ENCODE peak calls at places on chromosomes 7 and 10, in eight cellular contexts. O is colonic mucosa, K is tibial nerve, X is lower lobe of right lung, D is endothelial cell of umbilical vein, J is tibial artery, W is left ventricle myocardium inferior, G is GM12878. E is an unnamed sample.

GRCh38 chr10:43377393-43377883 is 6.0 kb downstream of the FXYD4 start:
- DNase-seq in G (no peak), K (no peak), D (no peak), X (peak; percentile 61), O (no peak), J (no peak), W (no peak), E (no peak)

GRCh38 chr10:76115471-76116155 is 684.2 kb downstream of the LRMDA start:
- DNase-seq in G (no peak), W (no peak), D (no peak), O (no peak), K (no peak), J (no peak), X (no peak), E (no peak)

GRCh38 chr10:93468532-93469213 is 13.5 kb downstream of the MYOF start:
- DNase-seq in J (no peak), W (no peak), D (peak; percentile 91), G (no peak), X (no peak), K (no peak), O (no peak), E (no peak)

GRCh38 chr7:159026271-159027047 is 118.2 kb downstream of the VIPR2 start:
- DNase-seq in X (no peak), O (peak; percentile 16), W (no peak), K (no peak), G (no peak), D (no peak), J (peak; percentile 7), E (no peak)

GRCh38 chr10:77082601-77083252 is 554.9 kb downstream of the KCNMA1 start:
- DNase-seq in X (no peak), K (no peak), W (no peak), D (no peak), G (no peak), O (no peak), J (no peak), E (no peak)

GRCh38 chr7:45588466-45588865 is 14.3 kb downstream of the ADCY1 start:
- DNase-seq in G (no peak), W (no peak), X (no peak), O (no peak), K (no peak), J (no peak), D (no peak), E (no peak)

GRCh38 chr10:32954080-32954479 is 4.0 kb downstream of the ITGB1 start:
- DNase-seq in X (no peak), W (no peak), D (no peak), O (no peak), J (no peak), G (no peak), K (no peak), E (no peak)

GRCh38 chr10:6385683-6386082 is 183.0 kb downstream of the PFKFB3 start:
- DNase-seq in W (no peak), K (no peak), O (no peak), G (no peak), D (no peak), J (no peak), X (no peak), E (no peak)

GRCh38 chr7:80153446-80153845 is 18.8 kb downstream of the GNAI1 start:
- DNase-seq in J (no peak), W (no peak), D (no peak), O (no peak), K (no peak), G (no peak), X (no peak), E (no peak)

GRCh38 chr7:69932034-69932628 is 333.9 kb downstream of the AUTS2 start:
- DNase-seq in J (no peak), X (no peak), K (peak; percentile 23), O (no peak), W (no peak), G (no peak), D (no peak), E (no peak)

GRCh38 chr10:349081-349480 is 213.8 kb downstream of the ZMYND11 start:
- DNase-seq in J (no peak), K (no peak), G (no peak), W (no peak), X (no peak), O (no peak), D (no peak), E (no peak)

GRCh38 chr10:119517235-119518141 is 25.0 kb downstream of the RGS10 start:
- DNase-seq in X (peak; percentile 64), K (peak; percentile 40), J (peak; percentile 57), O (no peak), D (no peak), G (peak; percentile 59), W (no peak), E (peak; percentile 38)

GRCh38 chr7:67992287-67992686 is 995.7 kb downstream of the TYW1 start:
- DNase-seq in K (no peak), D (no peak), X (no peak), W (no peak), G (no peak), O (no peak), J (no peak), E (no peak)

GRCh38 chr7:142866361-142867096 is 11.7 kb downstream of the EPHB6 start:
- DNase-seq in J (no peak), D (peak; percentile 29), W (no peak), X (no peak), K (no peak), O (peak; percentile 45), G (no peak), E (no peak)

GRCh38 chr7:88111136-88111748 is 108.6 kb downstream of the SRI start:
- DNase-seq in W (no peak), G (no peak), K (no peak), O (no peak), J (no peak), X (no peak), D (peak; percentile 65), E (no peak)

GRCh38 chr7:128271471-128272454 is 30.7 kb downstream of the LEP start:
- DNase-seq in D (no peak), K (no peak), G (no peak), X (no peak), W (no peak), O (no peak), J (no peak), E (no peak)

GRCh38 chr10:25933653-25934608 is at the start of gene MYO3A:
- DNase-seq in X (no peak), O (no peak), K (no peak), W (no peak), J (no peak), D (no peak), G (no peak), E (no peak)

GRCh38 chr7:68015098-68015497 is 1018.5 kb downstream of the TYW1 start:
- DNase-seq in X (no peak), W (no peak), G (no peak), D (no peak), J (no peak), O (no peak), K (no peak), E (no peak)

GRCh38 chr7:34036069-34036920 is 131.0 kb downstream of the BMPER start:
- DNase-seq in X (no peak), K (no peak), O (peak; percentile 90), J (no peak), D (peak; percentile 94), W (no peak), G (no peak), E (no peak)

DNA sequence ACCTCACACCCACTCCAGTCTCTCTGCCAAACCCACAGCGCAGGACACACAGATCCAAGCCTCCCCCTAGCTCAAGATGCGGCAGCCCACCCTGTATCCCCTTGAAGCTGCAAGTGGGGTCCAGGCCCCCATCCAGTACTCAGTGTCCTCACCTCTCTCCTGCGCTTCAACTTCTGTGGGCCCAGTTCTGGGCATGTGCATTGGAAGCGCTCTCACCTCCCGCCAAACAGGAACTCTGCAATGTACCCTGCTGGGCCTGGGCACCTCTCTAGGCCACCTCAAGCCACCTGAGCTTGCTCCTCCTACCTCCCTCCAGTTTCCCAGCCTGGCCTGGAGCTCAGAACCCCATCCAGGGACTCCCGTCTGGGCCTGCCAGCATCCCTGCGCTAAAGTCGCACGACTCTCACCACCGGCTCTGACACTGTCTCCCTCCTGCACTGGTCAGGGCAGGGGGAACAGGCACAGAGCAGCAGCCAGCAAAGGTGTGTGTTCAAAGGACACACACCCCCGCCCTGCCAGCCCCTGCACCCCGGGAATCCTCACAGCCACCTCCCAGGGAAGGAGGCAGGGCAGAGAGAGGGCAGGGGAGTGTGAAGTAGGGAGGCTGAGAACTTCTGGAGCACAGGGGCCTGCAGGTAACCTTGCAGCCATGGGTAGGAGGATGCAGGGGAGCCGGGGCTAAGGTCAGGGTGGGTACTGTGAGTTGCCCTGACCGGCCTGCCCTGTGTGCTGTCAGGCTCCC is 51.7 kb upstream of the MSMB start:
- DNase-seq in O (no peak), J (no peak), G (no peak), W (no peak), X (no peak), K (no peak), D (no peak), E (no peak)
- H3K27ac ChIP-seq in O (no peak overlapping the region), J (no peak overlapping the region), G (no peak overlapping the region), W (no peak overlapping the region), X (no peak overlapping the region), K (no peak overlapping the region), D (no peak overlapping the region), E (peak overlapping the region; percentile 14)

GRCh38 chr7:20323587-20323986 is 7.1 kb upstream of the ITGB8 start:
- DNase-seq in J (no peak), D (no peak), X (no peak), W (no peak), O (no peak), K (no peak), G (no peak), E (no peak)
- H3K27me3 ChIP-seq in J (no peaks in the 10 kb centered on the region), D (no peaks in the 10 kb centered on the region), X (no peaks in the 10 kb centered on the region), W (no peaks in the 10 kb centered on the region), O (no peaks in the 10 kb centered on the region), K (no peaks in the 10 kb centered on the region), G (no peaks in the 10 kb centered on the region), E (no peaks in the 10 kb centered on the region)

GRCh38 chr10:101067356-101068083 is 5.7 kb downstream of the KAZALD1 start:
- DNase-seq in K (peak; percentile 87), G (peak; percentile 44), J (peak; percentile 76), O (peak; percentile 90), W (peak; percentile 69), D (peak; percentile 85), X (peak; percentile 75), E (peak; percentile 64)

GRCh38 chr10:101066890-101067355 is 5.1 kb downstream of the KAZALD1 start:
- DNase-seq in K (no peak), O (peak; percentile 55), D (no peak), G (no peak), J (no peak), W (no peak), X (no peak), E (no peak)

GRCh38 chr10:101064415-101065030 is 2.7 kb downstream of the KAZALD1 start:
- DNase-seq in W (no peak), J (no peak), K (no peak), X (no peak), D (no peak), G (no peak), O (no peak), E (no peak)

GRCh38 chr10:101065479-101066145 is 3.8 kb downstream of the KAZALD1 start:
- DNase-seq in D (no peak), X (no peak), G (no peak), K (no peak), W (no peak), O (peak; percentile 31), J (no peak), E (no peak)

GRCh38 chr10:101066146-101066889 is 4.5 kb downstream of the KAZALD1 start:
- DNase-seq in D (peak; percentile 45), W (peak; percentile 83), K (no peak), X (peak; percentile 91), J (peak; percentile 75), G (no peak), O (peak; percentile 94), E (peak; percentile 27)
- TF ChIP-seq CTCF in D (peak; percentile 64), W (peak; percentile 57), K (peak; percentile 31), X (peak; percentile 46), J (peak; percentile 44), G (peak; percentile 70), O (peak; percentile 35), E (peak; percentile 24)

GRCh38 chr7:30842542-30843451 is 68.9 kb upstream of the AQP1 start:
- DNase-seq in K (no peak), J (no peak), O (no peak), D (no peak), W (no peak), X (peak; percentile 72), G (no peak), E (no peak)
- H3K27ac ChIP-seq in K (no peak overlapping the region), J (peak overlapping the region; percentile 93), O (no peak overlapping the region), D (no peak overlapping the region), W (peak overlapping the region; percentile 27), X (peak overlapping the region; percentile 76), G (no peak overlapping the region), E (no peak overlapping the region)

E was measured in CD4-positive, alpha-beta T cell.